ENCODE peak calls at places on chromosomes 1 and 21, in eight cellular contexts. X, W, V, E, N, P, G and M are unnamed samples. For H3K79me2, the result is how much of the 10 kb centered on the place peaks cover.

GRCh38 chr21:46052703-46053651 is 44.9 kb upstream of the COL6A2 start:
- DNase-seq in E (peak), G (no peak), X (peak), N (peak), P (no peak), W (peak), V (peak), M (no peak)

GRCh38 chr1:31718519-31718918 is 14.7 kb upstream of the COL16A1 start:
- DNase-seq in W (no peak), X (no peak), E (no peak), P (no peak), N (no peak), G (no peak), V (no peak), M (no peak)

GRCh38 chr1:111989531-111990025 is at the start of gene KCND3:
- DNase-seq in G (no peak), X (peak), N (no peak), E (peak), V (peak), P (peak), W (peak), M (no peak)

GRCh38 chr1:198648584-198648983 is 9.7 kb downstream of the PTPRC start:
- DNase-seq in G (no peak), E (no peak), P (no peak), W (no peak), X (no peak), N (no peak), V (no peak), M (no peak)

GRCh38 chr1:86739901-86740507 is 35.6 kb downstream of the SH3GLB1 start:
- DNase-seq in P (no peak), E (no peak), W (no peak), X (no peak), N (no peak), V (no peak), G (no peak), M (no peak)

GRCh38 chr1:36175137-36176095 is 19.5 kb downstream of the MAP7D1 start:
- DNase-seq in N (no peak), E (peak), X (peak), W (no peak), P (no peak), V (peak), G (no peak), M (no peak)

GRCh38 chr1:167084739-167085138 is 5.4 kb downstream of the GPA33 start:
- DNase-seq in V (no peak), N (no peak), W (no peak), G (no peak), X (no peak), E (no peak), P (no peak), M (no peak)

GRCh38 chr21:40923361-40923760 is 76.4 kb upstream of the DSCAM start:
- DNase-seq in E (no peak), P (no peak), N (no peak), X (no peak), V (no peak), G (no peak), W (peak), M (no peak)

GRCh38 chr1:164452549-164452948 is 106.4 kb upstream of the PBX1 start:
- DNase-seq in V (no peak), W (no peak), N (no peak), G (no peak), E (no peak), P (no peak), X (no peak), M (no peak)

GRCh38 chr1:27542463-27543273 is 52.7 kb upstream of the WASF2 start:
- DNase-seq in V (peak), X (peak), N (peak), G (peak), E (peak), P (no peak), W (peak), M (peak)

DNA sequence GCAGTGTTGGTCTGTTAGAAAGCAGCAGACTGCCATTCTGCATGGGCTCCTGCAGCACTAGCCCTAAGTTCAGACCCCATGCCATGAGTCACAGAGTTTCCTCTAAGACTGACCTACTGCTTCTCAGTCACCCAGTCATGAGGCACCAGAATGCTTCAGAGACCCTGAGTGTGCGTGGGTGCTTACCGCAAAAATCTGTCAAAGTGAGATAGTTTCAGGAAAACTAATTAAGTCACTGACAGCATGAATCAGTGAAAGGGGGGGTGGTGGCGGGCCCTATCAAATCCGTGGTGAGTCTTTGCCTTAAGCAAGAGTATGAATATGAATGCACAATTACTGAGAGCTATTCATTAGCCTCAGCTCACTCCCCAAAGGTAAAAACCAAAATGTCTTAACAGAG is 98.1 kb downstream of the KCTD3 start:
- DNase-seq in G (no peak), P (no peak), V (peak), N (no peak), X (peak), E (no peak), W (peak), M (no peak)
- H3K79me2 ChIP-seq in G (under half), P (under half), V (under half), N (under half), X (under half), E (under half), W (under half), M (under half)

GRCh38 chr1:89644119-89644814 is 11.3 kb downstream of the LRRC8C start:
- DNase-seq in P (no peak), W (no peak), E (no peak), G (no peak), V (no peak), N (no peak), X (no peak), M (no peak)

GRCh38 chr1:89652373-89652772 is 19.5 kb downstream of the LRRC8C start:
- DNase-seq in N (no peak), E (no peak), X (no peak), V (no peak), G (no peak), P (no peak), W (no peak), M (no peak)

GRCh38 chr1:89646259-89646658 is 13.3 kb downstream of the LRRC8C start:
- DNase-seq in W (no peak), N (no peak), P (no peak), G (no peak), X (no peak), E (no peak), V (no peak), M (no peak)

DNA sequence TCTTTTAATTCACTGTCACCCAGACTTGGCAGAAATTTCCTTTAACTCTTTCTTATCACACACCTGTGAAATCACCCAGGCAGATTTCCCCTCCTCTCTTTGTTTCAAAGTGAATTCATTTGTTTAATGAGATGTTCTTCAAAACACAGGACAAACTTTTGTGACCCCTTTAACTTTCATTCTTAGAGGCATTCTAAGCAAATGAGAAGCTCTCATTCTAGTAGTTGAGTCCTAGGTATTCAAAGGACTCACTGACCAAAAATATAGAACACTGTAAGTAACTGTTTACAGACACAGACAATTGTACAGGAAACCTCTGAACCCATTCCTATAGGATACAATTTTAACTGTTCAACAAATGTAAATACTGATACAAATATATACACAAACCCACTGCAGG is 16.9 kb downstream of the LRRC8C start:
- DNase-seq in E (peak), G (no peak), V (no peak), W (no peak), N (no peak), P (no peak), X (no peak), M (no peak)
- H3K79me2 ChIP-seq in E (under half), G (under half), V (under half), W (half or more), N (under half), P (under half), X (under half), M (half or more)

DNA sequence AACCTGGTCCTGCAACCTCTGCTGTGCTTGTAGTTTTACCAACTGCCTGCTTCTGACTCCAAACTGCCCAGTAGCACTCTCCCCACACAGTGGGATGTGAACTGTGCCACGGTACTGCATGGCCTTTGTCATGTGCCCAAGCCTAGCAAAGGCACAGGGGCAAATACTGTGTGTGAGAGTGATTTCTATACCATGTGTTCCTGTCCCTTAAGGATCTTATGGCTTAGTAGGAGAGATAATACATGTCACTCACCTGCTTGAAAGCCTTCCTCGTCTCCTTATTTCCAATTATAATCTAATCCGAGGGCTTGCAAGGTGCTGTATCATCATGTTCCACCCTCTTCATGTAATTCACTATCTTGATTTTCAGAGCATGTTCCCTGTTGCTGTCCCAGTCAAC is 51.3 kb downstream of the UBE4B start:
- DNase-seq in N (no peak), E (no peak), X (no peak), P (no peak), G (no peak), W (no peak), V (no peak), M (no peak)
- H3K79me2 ChIP-seq in N (under half), E (under half), X (under half), P (half or more), G (under half), W (half or more), V (under half), M (under half)

GRCh38 chr1:155976062-155976912 is 2.1 kb downstream of the ARHGEF2 start:
- DNase-seq in X (peak), P (peak), G (no peak), V (peak), E (peak), N (peak), W (peak), M (no peak)

GRCh38 chr1:155978973-155979429 is 654 bp upstream of the ARHGEF2 start:
- DNase-seq in G (no peak), N (peak), X (peak), P (no peak), W (peak), V (no peak), E (no peak), M (no peak)

GRCh38 chr1:155976913-155977606 is 1.3 kb downstream of the ARHGEF2 start:
- DNase-seq in P (no peak), G (no peak), V (no peak), E (no peak), W (peak), X (no peak), N (peak), M (no peak)

GRCh38 chr1:155978325-155978972 is at the start of gene ARHGEF2:
- DNase-seq in X (peak), E (peak), P (peak), W (peak), V (peak), G (no peak), N (peak), M (peak)

GRCh38 chr1:155977607-155978324 is 581 bp downstream of the ARHGEF2 start:
- DNase-seq in N (no peak), V (peak), E (peak), P (peak), W (peak), G (no peak), X (no peak), M (no peak)
- H3K79me2 ChIP-seq in N (half or more), V (half or more), E (under half), P (half or more), W (half or more), G (under half), X (half or more), M (half or more)

GRCh38 chr21:43720539-43721224 is 1.8 kb downstream of the PDXK start:
- DNase-seq in P (no peak), X (no peak), G (no peak), N (no peak), E (no peak), W (no peak), V (peak), M (no peak)

GRCh38 chr21:43718872-43719747 is at the start of gene PDXK:
- DNase-seq in G (peak), X (peak), W (peak), P (peak), N (peak), V (peak), E (peak), M (peak)

GRCh38 chr21:43721225-43721605 is 2.3 kb downstream of the PDXK start:
- DNase-seq in N (no peak), X (no peak), V (peak), P (no peak), G (no peak), W (no peak), E (no peak), M (no peak)

GRCh38 chr21:43717967-43718871 is 710 bp upstream of the PDXK start:
- DNase-seq in V (peak), P (no peak), N (no peak), X (no peak), E (no peak), W (no peak), G (no peak), M (no peak)

DNA sequence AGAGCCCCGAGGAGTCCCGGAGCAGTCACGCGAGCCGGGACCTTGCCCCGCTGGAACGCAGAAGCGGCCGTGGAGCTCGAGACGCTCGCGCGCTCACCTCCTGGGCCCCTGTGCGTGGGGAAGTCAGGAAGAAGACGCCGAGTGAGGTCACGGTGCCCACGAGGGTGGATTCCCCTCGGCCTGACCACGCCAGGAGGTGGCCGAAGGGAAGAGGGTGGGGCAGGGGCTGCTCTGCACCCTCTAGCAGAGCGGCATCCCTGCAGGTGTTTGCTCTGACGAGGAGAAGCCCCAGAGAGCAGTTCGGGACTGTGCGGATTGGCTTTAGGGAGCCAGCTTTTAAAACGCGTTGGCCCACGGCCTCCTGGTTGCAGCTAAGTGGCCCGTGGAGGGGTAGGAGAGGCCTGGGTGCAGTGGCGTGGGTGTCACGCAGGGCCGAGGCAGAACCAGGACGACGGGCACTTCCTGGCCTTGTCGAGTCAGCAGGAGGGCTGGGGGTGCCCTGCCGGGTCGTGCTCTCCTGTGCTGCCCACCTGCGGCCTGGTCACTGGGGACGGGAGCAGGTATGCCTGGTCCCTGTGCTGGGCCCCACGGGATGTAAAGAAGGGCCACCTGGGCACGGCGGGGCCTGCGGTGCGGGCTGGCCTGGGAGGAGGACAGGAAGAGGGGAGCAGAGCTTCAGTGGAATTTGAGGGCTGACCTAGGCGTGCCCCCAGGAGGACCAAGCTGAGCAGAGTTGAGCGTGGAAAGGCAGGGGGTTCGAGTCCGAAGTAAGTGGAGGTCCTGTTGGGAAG is 1.0 kb downstream of the PDXK start:
- DNase-seq in V (peak), W (no peak), X (no peak), N (no peak), P (peak), G (no peak), E (no peak), M (no peak)
- H3K79me2 ChIP-seq in V (half or more), W (half or more), X (under half), N (half or more), P (under half), G (half or more), E (under half), M (under half)

GRCh38 chr1:25484533-25484932 is 53.8 kb downstream of the MACO1 start:
- DNase-seq in P (no peak), N (no peak), E (no peak), G (no peak), W (no peak), X (no peak), V (no peak), M (no peak)
- H3K79me2 ChIP-seq in P (under half), N (under half), E (under half), G (under half), W (under half), X (under half), V (under half), M (under half)

DNA sequence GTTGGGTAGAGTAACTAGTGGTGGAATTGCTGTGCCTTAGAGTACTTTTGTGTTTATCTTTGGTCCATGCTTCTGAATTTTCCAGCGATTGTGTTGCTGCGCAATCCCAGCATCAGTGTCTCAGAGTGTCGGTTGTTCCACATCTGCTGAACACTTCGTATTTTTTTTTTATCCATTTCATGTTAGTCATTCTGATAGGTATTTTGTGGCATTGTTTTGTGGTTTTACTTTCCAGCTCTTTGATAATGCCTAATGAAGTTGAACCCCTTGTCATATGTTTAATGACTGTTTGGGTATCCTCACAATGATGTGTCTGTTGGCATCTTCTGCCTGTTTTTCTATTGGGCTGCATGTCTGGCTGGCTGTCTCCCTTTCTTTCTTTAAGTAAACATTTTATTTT is 13.6 kb downstream of the TUFT1 start:
- DNase-seq in V (peak), E (no peak), X (peak), G (no peak), P (no peak), N (no peak), W (peak), M (no peak)
- H3K79me2 ChIP-seq in V (under half), E (under half), X (under half), G (under half), P (under half), N (half or more), W (under half), M (under half)

GRCh38 chr1:10788592-10789006 is 7.8 kb downstream of the CASZ1 start:
- DNase-seq in X (no peak), V (peak), W (no peak), G (peak), E (peak), P (peak), N (no peak), M (peak)

GRCh38 chr1:10793129-10793651 is 3.3 kb downstream of the CASZ1 start:
- DNase-seq in G (no peak), E (peak), V (peak), X (peak), W (peak), N (no peak), P (peak), M (no peak)

GRCh38 chr1:10789392-10790154 is 6.9 kb downstream of the CASZ1 start:
- DNase-seq in W (no peak), X (no peak), G (no peak), P (no peak), V (peak), E (no peak), N (no peak), M (no peak)

GRCh38 chr1:10790155-10790707 is 6.2 kb downstream of the CASZ1 start:
- DNase-seq in V (peak), G (no peak), P (no peak), E (no peak), N (no peak), W (no peak), X (no peak), M (no peak)

GRCh38 chr1:10791117-10791951 is 5.1 kb downstream of the CASZ1 start:
- DNase-seq in N (no peak), P (peak), G (no peak), V (peak), W (no peak), X (no peak), E (peak), M (no peak)
- H3K79me2 ChIP-seq in N (under half), P (under half), G (under half), V (under half), W (under half), X (under half), E (under half), M (under half)

GRCh38 chr1:212440419-212440818 is 7.7 kb downstream of the NENF start:
- DNase-seq in N (no peak), P (no peak), E (no peak), W (no peak), V (no peak), X (no peak), G (no peak), M (no peak)
- H3K79me2 ChIP-seq in N (under half), P (under half), E (under half), W (under half), V (under half), X (under half), G (under half), M (under half)